ENCODE peak calls at places on chromosomes 7 and 10, in four cellular contexts. M is HT-29, V is left colon, U is NCI-H1417. N is an unnamed sample.

GRCh38 chr10:97065128-97065527 is 120.6 kb downstream of the SLIT1 start:
- DNase-seq in V (no peak), M (peak), U (peak), N (no peak)

GRCh38 chr10:111523016-111523415 is 446.2 kb downstream of the ADRA2A start:
- DNase-seq in M (no peak), U (no peak), V (no peak), N (no peak)

GRCh38 chr10:28984431-28984830 is 304.4 kb upstream of the LYZL1 start:
- DNase-seq in U (peak), M (peak), V (peak), N (peak)

GRCh38 chr7:47520408-47520807 is 61.5 kb downstream of the TNS3 start:
- DNase-seq in V (no peak), U (no peak), M (no peak), N (no peak)

GRCh38 chr10:113005380-113005779 is 55.3 kb downstream of the TCF7L2 start:
- DNase-seq in M (no peak), U (no peak), V (no peak), N (no peak)

GRCh38 chr7:144255471-144255897 is 9.1 kb downstream of the OR2A7 start:
- DNase-seq in U (no peak), M (no peak), V (no peak), N (no peak)

GRCh38 chr10:124096494-124096893 is 3.1 kb upstream of the CHST15 start:
- DNase-seq in U (no peak), M (no peak), V (no peak), N (no peak)

GRCh38 chr7:71237945-71238344 is 106.0 kb downstream of the GALNT17 start:
- DNase-seq in M (peak), V (peak), U (no peak), N (peak)

GRCh38 chr10:88553116-88553752 is 29.9 kb downstream of the RNLS start:
- DNase-seq in U (peak), V (peak), M (peak), N (no peak)

GRCh38 chr7:132485600-132486594 is 90.4 kb downstream of the PLXNA4 start:
- DNase-seq in U (peak), V (no peak), M (no peak), N (no peak)

GRCh38 chr10:52703898-52704297 is 68.7 kb downstream of the MBL2 start:
- DNase-seq in V (no peak), M (no peak), U (no peak), N (no peak)

GRCh38 chr7:71657386-71657785 is 525.4 kb downstream of the GALNT17 start:
- DNase-seq in V (no peak), M (no peak), U (no peak), N (no peak)

GRCh38 chr10:15775513-15775912 is 55.8 kb upstream of the ITGA8 start:
- DNase-seq in V (no peak), M (no peak), U (no peak), N (no peak)

GRCh38 chr10:128693493-128694132 is 567.4 kb upstream of the MKI67 start:
- DNase-seq in V (no peak), M (no peak), U (no peak), N (no peak)

GRCh38 chr10:31353574-31353973 is 34.6 kb downstream of the ZEB1 start:
- DNase-seq in V (no peak), U (peak), M (peak), N (no peak)

GRCh38 chr7:923108-924041 is 31.1 kb downstream of the ADAP1 start:
- DNase-seq in M (peak), U (peak), V (peak), N (peak)

GRCh38 chr7:101743995-101744360 is 73.4 kb upstream of the CUX1 start:
- DNase-seq in U (peak), M (no peak), V (no peak), N (no peak)

GRCh38 chr10:45006631-45007030 is 5.9 kb downstream of the ZNF22 start:
- DNase-seq in M (no peak), V (no peak), U (no peak), N (no peak)

N was measured in dorsolateral prefrontal cortex.